ENCODE peak calls at places on chromosomes 2 and 18, in four cellular contexts. P is sigmoid colon, E is A549, H is GM12878. C is an unnamed sample.

GRCh38 chr2:25419678-25420242 is 78.0 kb upstream of the DNMT3A start:
- DNase-seq in P (no peak), E (no peak), H (peak; percentile 96), C (no peak)

GRCh38 chr2:115160523-115161521 is 718.4 kb downstream of the DPP10 start:
- DNase-seq in P (no peak), E (no peak), H (no peak), C (no peak)

GRCh38 chr2:130353291-130354134 is 2.3 kb upstream of the PTPN18 start:
- DNase-seq in P (peak; percentile 54), E (no peak), H (no peak), C (no peak)

GRCh38 chr2:98253461-98254073 is 92.7 kb upstream of the CNGA3 start:
- DNase-seq in P (no peak), E (no peak), H (no peak), C (peak; percentile 26)

GRCh38 chr18:35711227-35711626 is 129.7 kb downstream of the GALNT1 start:
- DNase-seq in P (no peak), E (no peak), H (no peak), C (no peak)

GRCh38 chr2:44787663-44788062 is 153.8 kb upstream of the SIX3 start:
- DNase-seq in P (no peak), E (no peak), H (no peak), C (no peak)

GRCh38 chr2:58899692-58900091 is 658.6 kb upstream of the FANCL start:
- DNase-seq in P (no peak), E (no peak), H (no peak), C (no peak)

GRCh38 chr2:122078451-122078850 is 323.0 kb downstream of the TSN start:
- DNase-seq in P (no peak), E (no peak), H (no peak), C (no peak)

GRCh38 chr2:74053959-74054715 is 69.4 kb downstream of the TET3 start:
- DNase-seq in P (no peak), E (no peak), H (no peak), C (no peak)

GRCh38 chr2:211417544-211417943 is 861.1 kb downstream of the CPS1 start:
- DNase-seq in P (no peak), E (no peak), H (no peak), C (no peak)

GRCh38 chr18:75538727-75539126 is 111.2 kb upstream of the SMIM21 start:
- DNase-seq in P (no peak), E (no peak), H (no peak), C (no peak)

GRCh38 chr18:44901283-44901682 is 220.6 kb downstream of the SETBP1 start:
- DNase-seq in P (no peak), E (no peak), H (no peak), C (no peak)

GRCh38 chr2:96116424-96116878 is at the start of gene ADRA2B:
- DNase-seq in P (peak; percentile 60), E (peak; percentile 46), H (no peak), C (no peak)

GRCh38 chr18:54762386-54762785 is 65.9 kb upstream of the RAB27B start:
- DNase-seq in P (no peak), E (no peak), H (no peak), C (no peak)

GRCh38 chr2:239374896-239375277 is 25.9 kb downstream of the HDAC4 start:
- DNase-seq in P (peak; percentile 68), E (no peak), H (no peak), C (no peak)

GRCh38 chr2:129255610-129256313 is 723.7 kb upstream of the RAB6C start:
- DNase-seq in P (no peak), E (no peak), H (no peak), C (no peak)

DNA sequence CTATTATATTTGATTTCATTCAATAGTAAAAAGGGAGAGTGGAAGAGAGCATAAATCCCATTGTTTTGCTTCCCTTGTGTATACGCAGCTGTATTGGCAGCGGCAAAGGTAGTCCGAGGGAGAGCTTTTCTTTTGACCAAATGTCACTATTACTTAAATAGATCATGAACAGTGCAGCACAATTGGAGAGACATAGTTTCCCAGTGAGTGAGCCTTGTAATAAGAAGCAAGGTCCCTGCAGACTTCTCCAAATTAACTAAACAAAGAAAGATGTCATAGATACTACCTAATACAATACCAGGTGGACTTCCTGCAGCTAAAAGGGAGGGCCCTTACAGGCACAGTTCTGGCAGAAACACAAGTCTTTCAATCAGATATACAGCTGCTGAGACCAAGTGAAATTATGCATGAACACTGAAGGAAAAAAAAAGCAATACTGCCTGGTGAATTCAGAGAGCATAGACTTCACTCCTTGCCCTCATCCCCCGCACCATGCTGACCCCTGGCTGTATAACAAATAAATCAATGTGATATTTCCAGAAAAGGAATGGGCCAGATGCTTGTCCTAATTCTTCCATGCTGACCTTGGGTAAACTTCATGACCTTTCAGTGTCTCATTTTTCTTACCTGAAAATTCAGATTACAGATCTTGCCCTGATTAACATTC is 404.7 kb upstream of the CDH2 start:
- DNase-seq in P (no peak), E (no peak), H (no peak), C (no peak)
- TF ChIP-seq EP300 in P (no peak), E (no peak), H (no peak), C (no peak)

GRCh38 chr2:10755621-10756020 is 34.2 kb downstream of the ATP6V1C2 start:
- DNase-seq in P (no peak), E (no peak), H (no peak), C (no peak)
- TF ChIP-seq EP300 in P (no peak), E (no peak), H (no peak), C (no peak)

GRCh38 chr18:7872569-7872968 is 305.5 kb downstream of the PTPRM start:
- DNase-seq in P (no peak), E (peak; percentile 49), H (no peak), C (no peak)
- TF ChIP-seq EP300 in P (no peak), E (peak; percentile 70), H (no peak), C (no peak)

GRCh38 chr2:218710687-218711549 is at the start of gene TTLL4:
- DNase-seq in P (peak; percentile 99), E (peak; percentile 95), H (peak; percentile 88), C (peak; percentile 99)
- TF ChIP-seq EP300 in P (no peak), E (no peak), H (no peak), C (no peak)

GRCh38 chr2:188971316-188971930 is 2.8 kb upstream of the COL3A1 start:
- DNase-seq in P (no peak), E (no peak), H (no peak), C (no peak)
- TF ChIP-seq EP300 in P (peak; percentile 25), E (no peak), H (no peak), C (no peak)